ENCODE peak calls at places on chromosomes 5 and 9, in four cellular contexts. One of them, this sample, is unnamed.

GRCh38 chr9:5698810-5699556 is 70.1 kb downstream of the RIC1 start:
- DNase-seq in Karpas-422: no peak
- DNase-seq in GM23338: no peak
- DNase-seq in lower lobe of right lung: no peak
- DNase-seq in this sample: no peak

GRCh38 chr9:27528886-27529315 is 713 bp downstream of the MOB3B start:
- DNase-seq in Karpas-422: no peak
- DNase-seq in GM23338: peak; percentile 75
- DNase-seq in lower lobe of right lung: peak; percentile 74
- DNase-seq in this sample: no peak

GRCh38 chr5:78705826-78706225 is 57.3 kb upstream of the LHFPL2 start:
- DNase-seq in Karpas-422: no peak
- DNase-seq in GM23338: no peak
- DNase-seq in lower lobe of right lung: no peak
- DNase-seq in this sample: no peak

GRCh38 chr9:89497181-89497963 is 541 bp downstream of the SEMA4D start:
- DNase-seq in Karpas-422: no peak
- DNase-seq in GM23338: peak; percentile 48
- DNase-seq in lower lobe of right lung: peak; percentile 58
- DNase-seq in this sample: peak; percentile 56

GRCh38 chr5:54820346-54820745 is 165.0 kb downstream of the ESM1 start:
- DNase-seq in Karpas-422: no peak
- DNase-seq in GM23338: no peak
- DNase-seq in lower lobe of right lung: no peak
- DNase-seq in this sample: no peak

GRCh38 chr9:18543406-18543965 is 69.5 kb downstream of the ADAMTSL1 start:
- DNase-seq in Karpas-422: peak; percentile 5
- DNase-seq in GM23338: no peak
- DNase-seq in lower lobe of right lung: no peak
- DNase-seq in this sample: no peak

GRCh38 chr9:34203275-34204010 is 24.6 kb downstream of the UBAP1 start:
- DNase-seq in Karpas-422: no peak
- DNase-seq in GM23338: no peak
- DNase-seq in lower lobe of right lung: no peak
- DNase-seq in this sample: no peak

GRCh38 chr9:129283705-129284606 is 105.9 kb upstream of the IER5L start:
- DNase-seq in Karpas-422: no peak
- DNase-seq in GM23338: no peak
- DNase-seq in lower lobe of right lung: peak; percentile 40
- DNase-seq in this sample: no peak

GRCh38 chr9:111039203-111039907 is 1.1 kb upstream of the LPAR1 start:
- DNase-seq in Karpas-422: no peak
- DNase-seq in GM23338: peak; percentile 45
- DNase-seq in lower lobe of right lung: no peak
- DNase-seq in this sample: no peak

GRCh38 chr9:69171049-69171448 is 3.0 kb upstream of the TJP2 start:
- DNase-seq in Karpas-422: no peak
- DNase-seq in GM23338: no peak
- DNase-seq in lower lobe of right lung: no peak
- DNase-seq in this sample: no peak

GRCh38 chr9:33506626-33507370 is 17.3 kb upstream of the ANKRD18B start:
- DNase-seq in Karpas-422: no peak
- DNase-seq in GM23338: no peak
- DNase-seq in lower lobe of right lung: no peak
- DNase-seq in this sample: no peak

GRCh38 chr5:9951861-9952260 is 297.8 kb downstream of the ATPSCKMT start:
- DNase-seq in Karpas-422: no peak
- DNase-seq in GM23338: peak; percentile 21
- DNase-seq in lower lobe of right lung: no peak
- DNase-seq in this sample: no peak

GRCh38 chr9:98009437-98009836 is 26.3 kb downstream of the ANP32B start:
- DNase-seq in Karpas-422: no peak
- DNase-seq in GM23338: no peak
- DNase-seq in lower lobe of right lung: no peak
- DNase-seq in this sample: no peak

GRCh38 chr9:106860731-106861584 is 2.0 kb upstream of the ZNF462 start:
- DNase-seq in Karpas-422: no peak
- DNase-seq in GM23338: peak; percentile 83
- DNase-seq in lower lobe of right lung: no peak
- DNase-seq in this sample: no peak

GRCh38 chr5:74201334-74202081 is 439.0 kb downstream of the ENC1 start:
- DNase-seq in Karpas-422: no peak
- DNase-seq in GM23338: no peak
- DNase-seq in lower lobe of right lung: no peak
- DNase-seq in this sample: no peak

GRCh38 chr5:74149395-74149794 is 491.1 kb downstream of the ENC1 start:
- DNase-seq in Karpas-422: no peak
- DNase-seq in GM23338: no peak
- DNase-seq in lower lobe of right lung: peak; percentile 73
- DNase-seq in this sample: no peak

GRCh38 chr5:80186634-80187033 is 69.2 kb downstream of the SERINC5 start:
- DNase-seq in Karpas-422: no peak
- DNase-seq in GM23338: no peak
- DNase-seq in lower lobe of right lung: peak; percentile 77
- DNase-seq in this sample: peak; percentile 51

GRCh38 chr5:149549461-149550266 is 1.6 kb downstream of the CSNK1A1 start:
- DNase-seq in Karpas-422: peak; percentile 86
- DNase-seq in GM23338: peak; percentile 70
- DNase-seq in lower lobe of right lung: no peak
- DNase-seq in this sample: peak; percentile 25

GRCh38 chr9:93260290-93261066 is 76.5 kb downstream of the WNK2 start:
- DNase-seq in Karpas-422: no peak
- DNase-seq in GM23338: no peak
- DNase-seq in lower lobe of right lung: no peak
- DNase-seq in this sample: no peak

GRCh38 chr9:83266618-83267543 is 203.9 kb upstream of the RASEF start:
- DNase-seq in Karpas-422: no peak
- DNase-seq in GM23338: no peak
- DNase-seq in lower lobe of right lung: no peak
- DNase-seq in this sample: no peak

GRCh38 chr9:94920439-94920951 is 194.0 kb downstream of the AOPEP start:
- DNase-seq in Karpas-422: no peak
- DNase-seq in GM23338: no peak
- DNase-seq in lower lobe of right lung: peak; percentile 68
- DNase-seq in this sample: no peak

GRCh38 chr5:168179185-168179584 is 112.3 kb upstream of the WWC1 start:
- DNase-seq in Karpas-422: no peak
- DNase-seq in GM23338: no peak
- DNase-seq in lower lobe of right lung: peak; percentile 57
- DNase-seq in this sample: no peak

GRCh38 chr9:126404459-126404858 is 77.8 kb downstream of the MVB12B start:
- DNase-seq in Karpas-422: no peak
- DNase-seq in GM23338: no peak
- DNase-seq in lower lobe of right lung: no peak
- DNase-seq in this sample: no peak

GRCh38 chr9:134434896-134435506 is 108.7 kb downstream of the RXRA start:
- DNase-seq in Karpas-422: no peak
- DNase-seq in GM23338: no peak
- DNase-seq in lower lobe of right lung: peak; percentile 93
- DNase-seq in this sample: no peak

GRCh38 chr5:74772359-74772758 is 5.3 kb downstream of the NSA2 start:
- DNase-seq in Karpas-422: no peak
- DNase-seq in GM23338: no peak
- DNase-seq in lower lobe of right lung: no peak
- DNase-seq in this sample: no peak

GRCh38 chr9:4301971-4302427 is 2.1 kb upstream of the GLIS3 start:
- DNase-seq in Karpas-422: no peak
- DNase-seq in GM23338: no peak
- DNase-seq in lower lobe of right lung: no peak
- DNase-seq in this sample: no peak

GRCh38 chr9:83220737-83221136 is 157.8 kb upstream of the RASEF start:
- DNase-seq in Karpas-422: no peak
- DNase-seq in GM23338: no peak
- DNase-seq in lower lobe of right lung: no peak
- DNase-seq in this sample: no peak

GRCh38 chr5:154059583-154059982 is 20.8 kb downstream of the MFAP3 start:
- DNase-seq in Karpas-422: no peak
- DNase-seq in GM23338: no peak
- DNase-seq in lower lobe of right lung: no peak
- DNase-seq in this sample: peak; percentile 19

GRCh38 chr9:75651709-75652108 is 238.8 kb upstream of the PCSK5 start:
- DNase-seq in Karpas-422: no peak
- DNase-seq in GM23338: no peak
- DNase-seq in lower lobe of right lung: no peak
- DNase-seq in this sample: no peak

GRCh38 chr9:68779558-68780376 is 74.7 kb downstream of the PIP5K1B start:
- DNase-seq in Karpas-422: peak; percentile 98
- DNase-seq in GM23338: peak; percentile 97
- DNase-seq in lower lobe of right lung: peak; percentile 96
- DNase-seq in this sample: peak; percentile 95

GRCh38 chr5:113526421-113526820 is 12.9 kb downstream of the YTHDC2 start:
- DNase-seq in Karpas-422: no peak
- DNase-seq in GM23338: peak; percentile 57
- DNase-seq in lower lobe of right lung: no peak
- DNase-seq in this sample: no peak

GRCh38 chr9:11319477-11320060 is 706.8 kb upstream of the PTPRD start:
- DNase-seq in Karpas-422: peak; percentile 53
- DNase-seq in GM23338: peak; percentile 70
- DNase-seq in lower lobe of right lung: no peak
- DNase-seq in this sample: no peak

GRCh38 chr9:12684923-12685468 is 8.2 kb upstream of the TYRP1 start:
- DNase-seq in Karpas-422: no peak
- DNase-seq in GM23338: no peak
- DNase-seq in lower lobe of right lung: no peak
- DNase-seq in this sample: no peak

GRCh38 chr5:171365351-171365750 is 22.3 kb upstream of the NPM1 start:
- DNase-seq in Karpas-422: peak; percentile 59
- DNase-seq in GM23338: peak; percentile 79
- DNase-seq in lower lobe of right lung: no peak
- DNase-seq in this sample: no peak

GRCh38 chr5:3050863-3051262 is 299.4 kb upstream of the IRX2 start:
- DNase-seq in Karpas-422: no peak
- DNase-seq in GM23338: no peak
- DNase-seq in lower lobe of right lung: no peak
- DNase-seq in this sample: no peak
- H3K27ac ChIP-seq in Karpas-422: no peak overlapping the region
- H3K27ac ChIP-seq in GM23338: no peak overlapping the region
- H3K27ac ChIP-seq in lower lobe of right lung: no peak overlapping the region
- H3K27ac ChIP-seq in this sample: no peak overlapping the region

GRCh38 chr9:127526655-127527559 is 75.6 kb downstream of the LRSAM1 start:
- DNase-seq in Karpas-422: no peak
- DNase-seq in GM23338: no peak
- DNase-seq in lower lobe of right lung: no peak
- DNase-seq in this sample: no peak

GRCh38 chr9:127527560-127528268 is 76.4 kb downstream of the LRSAM1 start:
- DNase-seq in Karpas-422: no peak
- DNase-seq in GM23338: no peak
- DNase-seq in lower lobe of right lung: no peak
- DNase-seq in this sample: no peak

GRCh38 chr9:127524373-127524772 is 73.1 kb downstream of the LRSAM1 start:
- DNase-seq in Karpas-422: no peak
- DNase-seq in GM23338: peak; percentile 49
- DNase-seq in lower lobe of right lung: no peak
- DNase-seq in this sample: no peak

GRCh38 chr9:127523312-127523851 is 72.1 kb downstream of the LRSAM1 start:
- DNase-seq in Karpas-422: peak; percentile 69
- DNase-seq in GM23338: peak; percentile 51
- DNase-seq in lower lobe of right lung: no peak
- DNase-seq in this sample: peak; percentile 30

GRCh38 chr9:127525426-127526188 is 74.3 kb downstream of the LRSAM1 start:
- DNase-seq in Karpas-422: peak; percentile 81
- DNase-seq in GM23338: peak; percentile 81
- DNase-seq in lower lobe of right lung: no peak
- DNase-seq in this sample: no peak
- H3K4me1 ChIP-seq in Karpas-422: no peaks in the 10 kb centered on the region
- H3K4me1 ChIP-seq in GM23338: peaks cover 13% of the 10 kb centered on the region
- H3K4me1 ChIP-seq in lower lobe of right lung: peaks cover 52% of the 10 kb centered on the region
- H3K4me1 ChIP-seq in this sample: no peaks in the 10 kb centered on the region

GRCh38 chr5:90185897-90186468 is 223.6 kb downstream of the CETN3 start:
- DNase-seq in Karpas-422: no peak
- DNase-seq in GM23338: no peak
- DNase-seq in lower lobe of right lung: no peak
- DNase-seq in this sample: no peak
- H3K27ac ChIP-seq in Karpas-422: no peak overlapping the region
- H3K27ac ChIP-seq in GM23338: no peak overlapping the region
- H3K27ac ChIP-seq in lower lobe of right lung: no peak overlapping the region
- H3K27ac ChIP-seq in this sample: no peak overlapping the region

DNA sequence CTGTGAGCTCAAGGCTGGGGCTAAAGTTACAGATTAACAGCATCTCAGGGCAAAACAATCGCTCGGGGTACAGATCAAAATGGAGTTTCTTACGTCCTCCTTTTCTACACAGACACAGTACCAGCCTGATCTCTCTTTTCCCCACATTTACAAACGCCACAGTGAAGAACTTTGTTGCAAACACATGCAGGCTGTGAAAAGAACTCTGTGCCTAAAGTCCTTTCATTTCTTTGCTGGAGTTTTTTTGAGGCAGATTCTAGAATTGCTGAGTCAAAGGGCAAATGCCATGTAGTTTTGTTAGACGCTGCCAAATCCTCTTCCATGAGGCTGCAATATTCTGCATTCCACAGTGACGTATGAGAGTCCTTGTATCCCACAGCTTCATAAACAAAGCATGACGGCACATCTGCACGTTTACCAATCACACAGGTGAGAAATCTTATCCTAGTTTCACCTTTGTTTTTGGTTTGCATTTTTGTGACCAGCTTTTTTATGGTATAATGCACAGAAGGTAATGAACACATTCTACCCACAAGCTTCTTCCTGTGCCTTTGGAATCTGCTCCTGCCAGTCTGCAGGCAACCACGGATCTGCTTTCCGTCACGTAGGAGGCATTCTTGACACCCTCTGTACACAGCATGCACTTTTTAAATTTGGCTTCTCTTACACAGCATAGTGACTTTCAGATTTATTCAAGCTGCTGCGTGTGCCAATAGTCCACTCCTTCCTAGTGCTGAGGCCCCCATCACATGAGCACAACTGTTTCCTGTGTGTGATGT is 44.6 kb upstream of the LPCAT1 start:
- DNase-seq in Karpas-422: no peak
- DNase-seq in GM23338: no peak
- DNase-seq in lower lobe of right lung: no peak
- DNase-seq in this sample: no peak
- H3K4me1 ChIP-seq in Karpas-422: no peaks in the 10 kb centered on the region
- H3K4me1 ChIP-seq in GM23338: no peaks in the 10 kb centered on the region
- H3K4me1 ChIP-seq in lower lobe of right lung: peaks cover 32% of the 10 kb centered on the region
- H3K4me1 ChIP-seq in this sample: no peaks in the 10 kb centered on the region